ENCODE peak calls at places on chromosome 13, in five cellular contexts. T is SK-N-SH, N is K562, J is HepG2, P is GM12878. Y is an unnamed sample.

GRCh38 chr13:18978447-18978846 is 203.2 kb downstream of the TUBA3C start:
- DNase-seq in J (no peak), N (no peak), P (no peak), T (no peak), Y (no peak)

GRCh38 chr13:62387642-62388041 is 972.0 kb upstream of the PCDH20 start:
- DNase-seq in J (no peak), N (no peak), T (peak; percentile 6), P (no peak), Y (peak; percentile 46)

GRCh38 chr13:95325485-95325884 is 24.2 kb upstream of the ABCC4 start:
- DNase-seq in N (no peak), J (no peak), P (no peak), T (peak; percentile 33), Y (no peak)

GRCh38 chr13:71774863-71775262 is 92.1 kb downstream of the DACH1 start:
- DNase-seq in N (no peak), T (no peak), J (no peak), P (no peak), Y (no peak)

GRCh38 chr13:63700366-63700765 is 2284.7 kb upstream of the PCDH20 start:
- DNase-seq in J (no peak), N (no peak), P (no peak), T (no peak), Y (no peak)

GRCh38 chr13:27954406-27954851 is 14.7 kb downstream of the CDX2 start:
- DNase-seq in N (no peak), P (no peak), T (peak; percentile 34), J (no peak), Y (no peak)

GRCh38 chr13:22198001-22198400 is 527.1 kb downstream of the FGF9 start:
- DNase-seq in J (no peak), P (no peak), T (no peak), N (no peak), Y (no peak)

GRCh38 chr13:72514141-72514540 is 213.3 kb downstream of the MZT1 start:
- DNase-seq in T (no peak), J (no peak), P (no peak), N (no peak), Y (no peak)

GRCh38 chr13:80214521-80214941 is 126.4 kb downstream of the SPRY2 start:
- DNase-seq in T (peak; percentile 52), P (no peak), N (no peak), J (no peak), Y (no peak)

GRCh38 chr13:49997935-49998334 is 1.1 kb downstream of the TRIM13 start:
- DNase-seq in N (no peak), J (no peak), P (no peak), T (no peak), Y (no peak)

GRCh38 chr13:26024558-26024957 is 27.3 kb downstream of the SHISA2 start:
- DNase-seq in T (no peak), N (no peak), P (no peak), J (no peak), Y (no peak)
- TF ChIP-seq FOXM1 in T (no peak), N (no peak), P (no peak), J (no peak), Y (no peak)

DNA sequence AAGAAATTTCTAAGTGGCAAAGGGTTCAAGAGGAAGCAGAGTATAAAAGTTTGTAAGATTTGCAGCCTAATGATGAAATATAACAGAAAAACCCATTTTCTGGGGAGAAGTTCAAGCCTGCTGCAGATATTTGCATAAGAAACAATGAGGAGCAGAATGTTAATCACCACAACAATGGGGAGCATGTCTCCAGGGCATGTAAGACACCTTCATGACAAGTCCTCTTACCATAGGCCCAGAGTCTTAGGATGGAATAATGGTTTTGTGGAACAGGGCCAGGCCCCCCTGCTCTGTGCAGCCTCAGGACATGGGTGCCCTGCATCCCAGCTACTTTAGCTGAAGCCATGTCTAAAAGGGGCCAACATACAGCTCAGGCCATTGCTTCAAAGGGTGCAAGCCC is 809.0 kb upstream of the SLITRK5 start:
- DNase-seq in T (no peak), N (no peak), P (no peak), J (no peak), Y (no peak)
- TF ChIP-seq FOXM1 in T (no peak), N (no peak), P (no peak), J (no peak), Y (no peak)

GRCh38 chr13:20130012-20130411 is 30.8 kb downstream of the GJA3 start:
- DNase-seq in J (no peak), N (no peak), T (no peak), P (no peak), Y (no peak)
- TF ChIP-seq FOXM1 in J (no peak), N (no peak), T (no peak), P (no peak), Y (no peak)

GRCh38 chr13:32830632-32831031 is 185.6 kb upstream of the KL start:
- DNase-seq in T (no peak), J (no peak), P (no peak), N (no peak), Y (no peak)

GRCh38 chr13:32828711-32829110 is 187.5 kb upstream of the KL start:
- DNase-seq in P (no peak), T (no peak), J (no peak), N (no peak), Y (no peak)

GRCh38 chr13:32825481-32825880 is 190.7 kb upstream of the KL start:
- DNase-seq in N (no peak), J (no peak), P (no peak), T (no peak), Y (no peak)

GRCh38 chr13:32829269-32829668 is 187.0 kb upstream of the KL start:
- DNase-seq in N (no peak), T (no peak), P (no peak), J (no peak), Y (no peak)

DNA sequence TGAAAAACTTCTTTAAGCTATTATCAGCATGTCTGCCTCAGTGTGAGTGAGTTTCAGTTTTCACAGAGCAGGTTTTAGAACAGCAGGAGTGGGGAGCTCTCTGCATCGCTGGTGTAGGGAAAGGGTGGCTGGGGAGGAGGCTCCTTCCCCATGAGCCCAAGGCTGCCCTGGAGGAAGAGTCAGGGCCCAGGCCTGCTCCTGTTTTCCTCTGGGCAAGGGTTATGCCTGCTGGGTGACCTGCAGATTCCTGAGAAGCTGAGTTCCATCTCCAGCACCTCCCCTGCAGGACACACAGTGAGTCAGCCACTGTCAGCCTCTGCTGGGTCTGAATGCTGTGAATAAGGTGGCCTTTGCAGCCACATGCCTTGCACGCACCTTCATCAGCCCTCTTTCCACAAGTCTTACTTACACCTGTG is 186.5 kb upstream of the KL start:
- DNase-seq in T (no peak), N (no peak), J (no peak), P (no peak), Y (no peak)
- TF ChIP-seq FOXM1 in T (no peak), N (no peak), J (no peak), P (no peak), Y (no peak)

GRCh38 chr13:29523199-29523931 is 72.1 kb downstream of the SLC7A1 start:
- DNase-seq in J (no peak), T (no peak), N (no peak), P (no peak), Y (no peak)

GRCh38 chr13:29519921-29520320 is 75.6 kb downstream of the SLC7A1 start:
- DNase-seq in T (no peak), J (no peak), N (no peak), P (no peak), Y (no peak)

GRCh38 chr13:29521336-29521735 is 74.2 kb downstream of the SLC7A1 start:
- DNase-seq in P (no peak), J (no peak), T (no peak), N (no peak), Y (no peak)

GRCh38 chr13:29522044-29522685 is 73.3 kb downstream of the SLC7A1 start:
- DNase-seq in P (no peak), N (no peak), J (no peak), T (no peak), Y (no peak)

GRCh38 chr13:29520671-29521070 is 74.8 kb downstream of the SLC7A1 start:
- DNase-seq in P (no peak), N (no peak), J (no peak), T (no peak), Y (no peak)
- TF ChIP-seq FOXM1 in P (no peak), N (no peak), J (no peak), T (no peak), Y (no peak)

GRCh38 chr13:30845297-30846214 is 60.5 kb upstream of the MEDAG start:
- DNase-seq in T (no peak), P (no peak), J (peak; percentile 87), N (no peak), Y (no peak)
- TF ChIP-seq FOXM1 in T (no peak), P (no peak), J (no peak), N (no peak), Y (no peak)